ENCODE peak calls at places on chromosomes 7 and 10, in ten cellular contexts. B is NCI-H2171 treated with DMSO at 0.1 percent for 48 hours; H is iPS-NIHi11; U is fibroblast of the conjunctiva; X is hypothalamus; D is HEK293T; E is CD4-positive, CD25-positive, alpha-beta regulatory T cell; R is DND-41; T is stimulated activated CD8-positive, alpha-beta memory T cell treated with anti-CD3 and anti-CD28 coated beads, Interleukin-7, amount 100 ng/mL, for 1 hour; G is stimulated activated CD4-positive, alpha-beta T cell treated with anti-CD3 and anti-CD28 coated beads, Interleukin-1b, Interleukin-23, amount 100 ng/mL, for 24 hours. I is an unnamed sample.

GRCh38 chr10:98338896-98339295 is 70.9 kb upstream of the LOXL4 start:
- DNase-seq in B (no peak), H (no peak), U (no peak), X (no peak), D (no peak), E (no peak), R (no peak), T (no peak), G (no peak), I (no peak)

GRCh38 chr10:21401196-21401595 is 124.3 kb downstream of the SKIDA1 start:
- DNase-seq in B (no peak), H (no peak), U (no peak), X (no peak), D (no peak), E (no peak), R (no peak), T (no peak), G (no peak), I (no peak)

GRCh38 chr7:113880467-113881040 is 38.3 kb downstream of the PPP1R3A start:
- DNase-seq in B (peak; percentile 51), H (no peak), U (no peak), X (no peak), D (no peak), E (no peak), R (no peak), T (no peak), G (no peak), I (no peak)

GRCh38 chr7:123787227-123788007 is 38.6 kb upstream of the WASL start:
- DNase-seq in B (no peak), H (no peak), U (no peak), X (no peak), D (no peak), E (no peak), R (no peak), T (no peak), G (no peak), I (peak; percentile 77)

GRCh38 chr10:103781329-103782061 is 73.9 kb downstream of the SH3PXD2A start:
- DNase-seq in B (peak; percentile 13), H (no peak), U (peak; percentile 23), X (no peak), D (no peak), E (no peak), R (no peak), T (no peak), G (no peak), I (peak; percentile 38)

GRCh38 chr10:69899727-69900595 is 98.3 kb downstream of the COL13A1 start:
- DNase-seq in B (no peak), H (no peak), U (no peak), X (no peak), D (no peak), E (no peak), R (no peak), T (no peak), G (no peak), I (no peak)

GRCh38 chr10:132500781-132501415 is 36.7 kb upstream of the INPP5A start:
- DNase-seq in B (no peak), H (no peak), U (no peak), X (no peak), D (no peak), E (no peak), R (no peak), T (no peak), G (no peak), I (no peak)

GRCh38 chr7:45663167-45663921 is 89.2 kb downstream of the ADCY1 start:
- DNase-seq in B (no peak), H (peak; percentile 78), U (no peak), X (no peak), D (peak; percentile 18), E (no peak), R (peak; percentile 32), T (no peak), G (no peak), I (peak; percentile 38)

GRCh38 chr7:152643979-152644559 is 31.9 kb downstream of the XRCC2 start:
- DNase-seq in B (no peak), H (no peak), U (no peak), X (no peak), D (no peak), E (no peak), R (no peak), T (no peak), G (no peak), I (no peak)

GRCh38 chr10:91768123-91768522 is 30.1 kb upstream of the TNKS2 start:
- DNase-seq in B (no peak), H (no peak), U (no peak), X (no peak), D (no peak), E (no peak), R (no peak), T (no peak), G (no peak), I (no peak)

GRCh38 chr10:117596666-117597065 is 54.1 kb downstream of the EMX2 start:
- DNase-seq in B (no peak), H (no peak), U (no peak), X (no peak), D (no peak), E (no peak), R (no peak), T (no peak), G (no peak), I (no peak)

GRCh38 chr7:771241-772004 is 44.3 kb upstream of the PRKAR1B start:
- DNase-seq in B (no peak), H (no peak), U (no peak), X (no peak), D (no peak), E (no peak), R (no peak), T (no peak), G (no peak), I (no peak)

GRCh38 chr10:45428611-45429510 is 54.8 kb downstream of the ALOX5 start:
- DNase-seq in B (no peak), H (no peak), U (no peak), X (no peak), D (no peak), E (no peak), R (no peak), T (no peak), G (no peak), I (no peak)

GRCh38 chr7:73433924-73434700 is 534 bp downstream of the FZD9 start:
- DNase-seq in B (no peak), H (no peak), U (no peak), X (no peak), D (no peak), E (no peak), R (no peak), T (no peak), G (no peak), I (no peak)

GRCh38 chr10:115771755-115772154 is 501.3 kb downstream of the GFRA1 start:
- DNase-seq in B (no peak), H (no peak), U (no peak), X (no peak), D (no peak), E (no peak), R (no peak), T (no peak), G (no peak), I (no peak)

GRCh38 chr10:86341361-86341811 is 25.2 kb downstream of the GRID1 start:
- DNase-seq in B (no peak), H (no peak), U (no peak), X (no peak), D (no peak), E (no peak), R (no peak), T (no peak), G (no peak), I (no peak)

GRCh38 chr7:57178768-57179139 is 46.5 kb upstream of the ZNF479 start:
- DNase-seq in B (no peak), H (no peak), U (no peak), X (no peak), D (no peak), E (no peak), R (no peak), T (no peak), G (no peak), I (no peak)

GRCh38 chr10:124955872-124956271 is 13.9 kb downstream of the ZRANB1 start:
- DNase-seq in B (no peak), H (no peak), U (no peak), X (no peak), D (no peak), E (no peak), R (no peak), T (no peak), G (no peak), I (no peak)

GRCh38 chr10:74199315-74199714 is 48.3 kb downstream of the ADK start:
- DNase-seq in B (no peak), H (no peak), U (no peak), X (no peak), D (no peak), E (no peak), R (no peak), T (no peak), G (no peak), I (no peak)

GRCh38 chr10:71204746-71205145 is 7.6 kb upstream of the UNC5B start:
- DNase-seq in B (no peak), H (no peak), U (no peak), X (no peak), D (no peak), E (no peak), R (no peak), T (no peak), G (no peak), I (no peak)

GRCh38 chr10:113093188-113094113 is 143.4 kb downstream of the TCF7L2 start:
- DNase-seq in B (no peak), H (no peak), U (no peak), X (no peak), D (no peak), E (peak; percentile 15), R (no peak), T (no peak), G (no peak), I (no peak)

GRCh38 chr10:35412900-35413491 is 76.7 kb downstream of the CCNY start:
- DNase-seq in B (no peak), H (no peak), U (no peak), X (no peak), D (no peak), E (no peak), R (no peak), T (no peak), G (no peak), I (no peak)

GRCh38 chr7:132590162-132590561 is 13.9 kb upstream of the PLXNA4 start:
- DNase-seq in B (no peak), H (no peak), U (no peak), X (no peak), D (no peak), E (no peak), R (no peak), T (no peak), G (no peak), I (no peak)

I was measured in SK-MEL-5.